ENCODE peak calls at places on chromosomes 5 and 9, in nine cellular contexts. G is CD4-positive, CD25-positive, alpha-beta regulatory T cell; O is GM23248; A is tibial nerve; C is left lung; I is CD8-positive, alpha-beta memory T cell; Q is lung; D is H7; Y is iPS DF 6.9. F is an unnamed sample. For H3K27me3, the result is how much of the 10 kb centered on the place peaks cover.

GRCh38 chr5:126184474-126184873 is 238.7 kb upstream of the GRAMD2B start:
- DNase-seq in G (no peak), O (no peak), A (no peak), C (no peak), I (no peak), Q (no peak), D (no peak), Y (no peak), F (no peak)

GRCh38 chr5:141849371-141850182 is 28.6 kb downstream of the PCDH1 start:
- DNase-seq in G (peak), O (peak), A (peak), C (peak), I (peak), Q (peak), D (peak), Y (no peak), F (peak)

GRCh38 chr5:142977363-142978051 is 207.3 kb downstream of the ARHGAP26 start:
- DNase-seq in G (no peak), O (peak), A (peak), C (no peak), I (peak), Q (no peak), D (no peak), Y (no peak), F (no peak)

GRCh38 chr5:53917095-53917494 is 356.7 kb downstream of the NDUFS4 start:
- DNase-seq in G (no peak), O (peak), A (no peak), C (no peak), I (no peak), Q (no peak), D (no peak), Y (no peak), F (no peak)

GRCh38 chr9:20728493-20729220 is 44.6 kb downstream of the FOCAD start:
- DNase-seq in G (no peak), O (peak), A (no peak), C (no peak), I (no peak), Q (no peak), D (no peak), Y (no peak), F (no peak)

GRCh38 chr5:38448553-38449350 is 107.7 kb downstream of the LIFR start:
- DNase-seq in G (no peak), O (no peak), A (no peak), C (no peak), I (no peak), Q (no peak), D (no peak), Y (no peak), F (no peak)

GRCh38 chr5:96565843-96566242 is 96.3 kb upstream of the CAST start:
- DNase-seq in G (no peak), O (peak), A (no peak), C (no peak), I (no peak), Q (no peak), D (peak), Y (no peak), F (no peak)

GRCh38 chr9:9963861-9964260 is 648.9 kb downstream of the PTPRD start:
- DNase-seq in G (no peak), O (no peak), A (no peak), C (no peak), I (no peak), Q (no peak), D (no peak), Y (no peak), F (no peak)

GRCh38 chr9:136980669-136981478 is 1.9 kb upstream of the LCNL1 start:
- DNase-seq in G (no peak), O (no peak), A (no peak), C (no peak), I (no peak), Q (no peak), D (no peak), Y (no peak), F (no peak)

GRCh38 chr9:137044502-137045177 is 1.3 kb downstream of the NPDC1 start:
- DNase-seq in G (no peak), O (peak), A (no peak), C (no peak), I (no peak), Q (no peak), D (no peak), Y (no peak), F (no peak)

GRCh38 chr5:90434116-90434714 is 24.7 kb upstream of the CETN3 start:
- DNase-seq in G (peak), O (peak), A (peak), C (no peak), I (peak), Q (peak), D (peak), Y (no peak), F (peak)

GRCh38 chr5:72784129-72784528 is 32.3 kb upstream of the TNPO1 start:
- DNase-seq in G (no peak), O (no peak), A (no peak), C (no peak), I (no peak), Q (no peak), D (no peak), Y (no peak), F (no peak)

GRCh38 chr5:133130387-133131118 is 78.7 kb downstream of the HSPA4 start:
- DNase-seq in G (no peak), O (no peak), A (no peak), C (no peak), I (no peak), Q (no peak), D (no peak), Y (no peak), F (no peak)

GRCh38 chr5:82018462-82018861 is 46.6 kb downstream of the ATG10 start:
- DNase-seq in G (no peak), O (no peak), A (no peak), C (no peak), I (no peak), Q (no peak), D (no peak), Y (no peak), F (no peak)

DNA sequence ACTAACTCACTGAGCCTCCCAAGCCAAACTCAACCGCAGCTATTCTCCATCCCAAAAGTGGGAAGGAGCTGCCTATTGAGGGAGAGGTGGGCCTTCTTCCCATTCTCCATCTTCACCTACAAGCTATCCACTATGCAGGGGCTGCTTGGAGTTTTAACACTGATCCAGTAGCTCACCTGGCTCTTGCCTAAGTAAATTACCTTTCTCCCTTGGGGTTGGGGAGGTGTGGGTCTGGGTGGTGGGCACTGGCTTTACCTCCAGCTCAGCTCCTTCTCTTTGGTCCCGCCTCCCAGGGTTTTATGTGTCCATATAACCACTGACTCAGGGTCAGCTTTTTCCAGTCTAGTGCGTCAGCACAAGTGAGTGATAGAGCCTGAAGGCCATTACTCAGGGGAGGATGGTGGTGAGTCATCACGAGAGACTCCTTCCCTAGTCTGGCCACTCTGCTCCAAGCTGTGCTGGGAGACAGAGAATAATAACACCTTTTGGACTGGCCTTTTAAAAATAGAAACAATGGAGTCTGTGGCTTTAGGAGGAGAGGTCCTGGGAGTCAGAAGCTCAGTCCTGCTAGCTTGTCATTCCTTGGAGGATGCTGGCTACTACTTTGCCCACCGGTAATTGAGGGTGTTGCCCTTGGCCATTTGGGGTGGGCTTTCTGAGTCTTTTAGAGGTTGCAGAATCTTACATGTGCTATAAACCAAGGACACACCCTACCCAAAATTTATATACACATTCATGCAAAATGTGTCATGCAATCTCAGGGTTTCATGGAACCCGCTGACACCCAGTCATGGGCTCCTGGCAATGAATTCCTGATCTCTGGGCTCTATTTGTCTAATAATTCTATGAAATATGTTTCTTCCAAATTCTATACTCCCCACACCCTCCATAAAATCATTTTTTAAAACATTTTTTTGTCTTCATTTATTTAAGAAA is 35.6 kb upstream of the ATP6V1G1 start:
- DNase-seq in G (no peak), O (peak), A (peak), C (peak), I (no peak), Q (peak), D (no peak), Y (no peak), F (peak)
- H3K27me3 ChIP-seq in G (under half), O (under half), A (under half), C (under half), I (under half), Q (under half), D (under half), Y (under half), F (under half)

DNA sequence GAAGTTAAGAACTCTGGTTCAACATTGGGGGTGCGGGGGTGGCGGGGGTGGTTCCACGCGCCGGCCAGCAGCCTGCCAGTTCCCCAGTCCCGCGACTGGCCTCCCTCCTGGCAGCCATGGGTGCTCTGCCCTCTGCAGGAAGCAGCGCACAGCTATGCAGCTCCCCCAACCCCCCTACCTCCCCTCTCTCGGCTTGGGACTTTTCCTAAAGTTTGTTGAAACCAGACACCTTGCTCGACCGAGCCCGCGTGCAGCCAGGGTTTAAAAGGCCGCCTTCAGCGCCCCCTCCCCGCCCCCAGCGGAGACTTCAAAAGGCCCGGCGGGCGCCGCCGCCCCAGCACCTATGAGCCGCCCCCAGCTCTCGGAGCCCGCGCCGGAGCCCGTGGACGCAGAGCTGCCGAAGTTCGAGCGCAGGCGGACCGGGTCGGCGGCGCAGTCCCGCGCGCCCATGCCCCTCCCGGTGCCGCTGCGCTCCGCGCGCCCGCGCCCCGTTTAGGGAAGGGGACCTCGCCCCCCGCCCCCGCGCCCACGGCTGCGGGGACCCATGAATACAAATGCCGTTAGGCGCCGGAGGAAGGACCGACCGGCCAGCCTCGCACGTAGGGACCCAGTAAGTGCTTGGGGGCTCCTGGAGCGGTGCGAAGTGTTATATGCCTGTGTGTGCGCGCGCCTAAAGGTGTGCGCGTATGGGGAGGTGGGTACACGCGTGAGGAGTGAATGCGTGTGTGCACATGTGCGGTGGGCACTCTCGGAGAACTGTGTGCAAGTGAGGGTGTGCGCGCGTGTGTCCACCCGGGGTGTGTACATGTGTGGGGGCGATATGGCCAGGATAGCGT is 1.4 kb upstream of the COL27A1 start:
- DNase-seq in G (no peak), O (peak), A (no peak), C (no peak), I (no peak), Q (no peak), D (peak), Y (peak), F (peak)
- H3K27me3 ChIP-seq in G (under half), O (under half), A (under half), C (under half), I (under half), Q (under half), D (under half), Y (under half), F (under half)

GRCh38 chr5:55173696-55174101 is 722 bp upstream of the CDC20B start:
- DNase-seq in G (no peak), O (no peak), A (no peak), C (no peak), I (no peak), Q (no peak), D (peak), Y (no peak), F (no peak)
- H3K27me3 ChIP-seq in G (half or more), O (half or more), A (half or more), C (half or more), I (half or more), Q (under half), D (half or more), Y (under half), F (under half)

GRCh38 chr9:121286973-121287721 is 19.2 kb downstream of the GSN start:
- DNase-seq in G (no peak), O (peak), A (peak), C (peak), I (no peak), Q (peak), D (peak), Y (no peak), F (peak)

GRCh38 chr9:121284733-121285451 is 16.9 kb downstream of the GSN start:
- DNase-seq in G (no peak), O (no peak), A (peak), C (no peak), I (no peak), Q (no peak), D (no peak), Y (no peak), F (no peak)

GRCh38 chr9:121288557-121288873 is 20.6 kb downstream of the GSN start:
- DNase-seq in G (no peak), O (no peak), A (no peak), C (no peak), I (no peak), Q (no peak), D (no peak), Y (no peak), F (no peak)

GRCh38 chr9:121285835-121286687 is 18.1 kb downstream of the GSN start:
- DNase-seq in G (no peak), O (peak), A (peak), C (peak), I (no peak), Q (no peak), D (peak), Y (no peak), F (peak)

GRCh38 chr9:121286688-121286972 is 18.7 kb downstream of the GSN start:
- DNase-seq in G (no peak), O (no peak), A (no peak), C (no peak), I (no peak), Q (no peak), D (no peak), Y (no peak), F (no peak)
- H3K27me3 ChIP-seq in G (under half), O (under half), A (under half), C (under half), I (under half), Q (under half), D (half or more), Y (under half), F (under half)

GRCh38 chr5:77638204-77638762 is at the start of gene OTP:
- DNase-seq in G (no peak), O (no peak), A (no peak), C (no peak), I (no peak), Q (no peak), D (no peak), Y (no peak), F (no peak)

GRCh38 chr5:77635617-77636422 is 2.7 kb downstream of the OTP start:
- DNase-seq in G (no peak), O (no peak), A (no peak), C (no peak), I (no peak), Q (no peak), D (peak), Y (no peak), F (no peak)

GRCh38 chr5:77635073-77635472 is 3.4 kb downstream of the OTP start:
- DNase-seq in G (no peak), O (no peak), A (no peak), C (no peak), I (no peak), Q (no peak), D (no peak), Y (no peak), F (no peak)

GRCh38 chr5:77637170-77638074 is 1.1 kb downstream of the OTP start:
- DNase-seq in G (no peak), O (no peak), A (no peak), C (no peak), I (no peak), Q (no peak), D (peak), Y (no peak), F (no peak)

DNA sequence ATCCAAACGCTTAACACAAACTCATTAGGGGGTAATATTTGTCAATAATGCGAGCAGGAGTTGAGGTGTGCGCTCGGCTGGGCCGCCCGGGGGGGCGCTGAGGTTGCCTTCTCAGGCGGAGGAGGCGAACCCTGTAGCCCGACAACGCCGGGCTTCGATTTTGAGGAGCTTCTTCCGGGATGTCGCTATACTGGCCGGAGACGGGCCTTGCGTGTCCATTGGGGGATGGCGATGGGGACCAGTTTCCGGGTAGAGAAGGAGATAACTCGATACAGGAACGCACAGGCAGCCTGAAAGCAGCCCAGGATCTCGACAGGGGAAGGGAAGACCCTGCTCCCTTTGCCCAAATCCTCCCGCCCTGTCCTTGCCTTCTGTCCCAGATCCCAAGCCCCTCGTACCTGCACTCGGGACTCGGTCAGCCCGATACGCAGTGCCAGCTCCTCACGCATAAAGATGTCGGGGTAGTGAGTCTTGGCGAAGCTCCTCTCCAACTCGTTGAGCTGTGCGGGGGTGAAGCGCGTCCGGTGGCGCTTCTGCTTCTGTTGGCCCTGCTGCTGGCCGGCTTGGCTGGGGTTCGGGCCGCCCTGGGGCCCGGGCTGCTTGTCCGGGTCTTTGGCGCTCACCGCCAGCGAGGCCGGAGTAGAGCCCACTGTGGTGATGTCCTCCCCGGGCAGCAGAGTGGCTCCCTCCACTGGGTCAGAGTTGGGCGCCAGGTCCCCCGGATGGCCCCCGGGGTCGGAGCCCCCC is 1.9 kb downstream of the OTP start:
- DNase-seq in G (no peak), O (no peak), A (no peak), C (no peak), I (no peak), Q (no peak), D (peak), Y (no peak), F (no peak)
- H3K27me3 ChIP-seq in G (half or more), O (half or more), A (half or more), C (half or more), I (half or more), Q (under half), D (half or more), Y (half or more), F (half or more)